ENCODE peak calls at places on chromosome 14, in ten cellular contexts. L is prostate gland, U is stomach, V is ovary, D is breast epithelium, F is body of pancreas, Y is heart left ventricle, W is esophagus squamous epithelium, Z is K562, T is uterus. I is an unnamed sample. For H3K4me1 and H3K27me3, the result is how much of the 10 kb centered on the place peaks cover.

GRCh38 chr14:106845286-106846087 is 1319.1 kb downstream of the TMEM121 start:
- DNase-seq in L (peak), U (peak), V (peak), D (no peak), F (peak), Y (no peak), W (no peak), Z (no peak), T (peak), I (peak)

GRCh38 chr14:104586832-104587620 is 7.5 kb downstream of the C14orf180 start:
- DNase-seq in L (no peak), U (peak), V (no peak), D (no peak), F (peak), Y (peak), W (no peak), Z (no peak), T (no peak), I (no peak)

GRCh38 chr14:70988452-70988851 is 81.2 kb downstream of the PCNX1 start:
- DNase-seq in L (no peak), U (no peak), V (no peak), D (no peak), F (no peak), Y (no peak), W (no peak), Z (no peak), T (no peak), I (no peak)

GRCh38 chr14:74638066-74638465 is 26.0 kb upstream of the LTBP2 start:
- DNase-seq in L (no peak), U (no peak), V (no peak), D (no peak), F (peak), Y (no peak), W (no peak), Z (no peak), T (no peak), I (no peak)

GRCh38 chr14:70281938-70282337 is 77.5 kb downstream of the COX16 start:
- DNase-seq in L (no peak), U (no peak), V (no peak), D (no peak), F (no peak), Y (no peak), W (no peak), Z (no peak), T (no peak), I (no peak)

GRCh38 chr14:31206536-31207286 is 882 bp downstream of the HECTD1 start:
- DNase-seq in L (peak), U (peak), V (no peak), D (no peak), F (peak), Y (peak), W (no peak), Z (peak), T (peak), I (peak)

GRCh38 chr14:28294834-28295440 is 471.6 kb upstream of the FOXG1 start:
- DNase-seq in L (no peak), U (no peak), V (no peak), D (no peak), F (no peak), Y (no peak), W (no peak), Z (no peak), T (no peak), I (no peak)

GRCh38 chr14:58584383-58584782 is 53.4 kb upstream of the DACT1 start:
- DNase-seq in L (no peak), U (no peak), V (no peak), D (no peak), F (no peak), Y (no peak), W (no peak), Z (no peak), T (no peak), I (no peak)

GRCh38 chr14:29738950-29739349 is 188.7 kb downstream of the PRKD1 start:
- DNase-seq in L (no peak), U (no peak), V (no peak), D (no peak), F (no peak), Y (no peak), W (no peak), Z (no peak), T (no peak), I (no peak)

GRCh38 chr14:102076793-102077759 is 9.8 kb downstream of the HSP90AA1 start:
- DNase-seq in L (no peak), U (no peak), V (no peak), D (no peak), F (no peak), Y (no peak), W (no peak), Z (no peak), T (no peak), I (no peak)

GRCh38 chr14:65222434-65222833 is 120.1 kb upstream of the MAX start:
- DNase-seq in L (peak), U (peak), V (peak), D (no peak), F (peak), Y (peak), W (no peak), Z (peak), T (no peak), I (peak)

GRCh38 chr14:45254771-45255170 is 1.8 kb upstream of the MIS18BP1 start:
- DNase-seq in L (no peak), U (no peak), V (no peak), D (no peak), F (no peak), Y (no peak), W (no peak), Z (no peak), T (no peak), I (no peak)

GRCh38 chr14:49962616-49963015 is 69.7 kb downstream of the ARF6 start:
- DNase-seq in L (peak), U (peak), V (no peak), D (no peak), F (no peak), Y (no peak), W (no peak), Z (peak), T (no peak), I (no peak)

GRCh38 chr14:64235652-64236640 is 58.2 kb downstream of the ESR2 start:
- DNase-seq in L (no peak), U (no peak), V (no peak), D (no peak), F (no peak), Y (no peak), W (no peak), Z (no peak), T (no peak), I (no peak)

GRCh38 chr14:77794357-77794756 is 5.6 kb upstream of the ADCK1 start:
- DNase-seq in L (no peak), U (no peak), V (no peak), D (no peak), F (no peak), Y (no peak), W (no peak), Z (no peak), T (no peak), I (no peak)

GRCh38 chr14:71648725-71649124 is 283.5 kb upstream of the RGS6 start:
- DNase-seq in L (no peak), U (no peak), V (no peak), D (no peak), F (no peak), Y (no peak), W (no peak), Z (no peak), T (no peak), I (no peak)

GRCh38 chr14:91416744-91417133 is 881 bp downstream of the CCDC88C start:
- DNase-seq in L (peak), U (peak), V (no peak), D (no peak), F (peak), Y (peak), W (no peak), Z (peak), T (no peak), I (peak)

GRCh38 chr14:61322799-61323290 is 1.5 kb downstream of the PRKCH start:
- DNase-seq in L (peak), U (no peak), V (no peak), D (no peak), F (no peak), Y (no peak), W (no peak), Z (no peak), T (no peak), I (no peak)

GRCh38 chr14:38507299-38507698 is 251.4 kb upstream of the CLEC14A start:
- DNase-seq in L (no peak), U (no peak), V (no peak), D (no peak), F (no peak), Y (no peak), W (no peak), Z (no peak), T (no peak), I (no peak)

GRCh38 chr14:89386214-89386886 is 30.7 kb downstream of the FOXN3 start:
- DNase-seq in L (no peak), U (no peak), V (no peak), D (no peak), F (no peak), Y (no peak), W (no peak), Z (no peak), T (no peak), I (no peak)

GRCh38 chr14:45089813-45090212 is 5.9 kb downstream of the PRPF39 start:
- DNase-seq in L (no peak), U (no peak), V (no peak), D (no peak), F (no peak), Y (no peak), W (no peak), Z (no peak), T (no peak), I (no peak)

GRCh38 chr14:105859717-105860614 is 333.6 kb downstream of the TMEM121 start:
- DNase-seq in L (no peak), U (peak), V (peak), D (no peak), F (peak), Y (no peak), W (no peak), Z (no peak), T (peak), I (peak)

GRCh38 chr14:60206837-60207533 is 41.8 kb upstream of the DHRS7 start:
- DNase-seq in L (no peak), U (no peak), V (no peak), D (no peak), F (no peak), Y (no peak), W (no peak), Z (no peak), T (no peak), I (no peak)
- TF ChIP-seq POLR2A in L (no peak), U (no peak), V (no peak), D (no peak), F (no peak), Y (no peak), W (no peak), Z (no peak), T (no peak), I (no peak)

DNA sequence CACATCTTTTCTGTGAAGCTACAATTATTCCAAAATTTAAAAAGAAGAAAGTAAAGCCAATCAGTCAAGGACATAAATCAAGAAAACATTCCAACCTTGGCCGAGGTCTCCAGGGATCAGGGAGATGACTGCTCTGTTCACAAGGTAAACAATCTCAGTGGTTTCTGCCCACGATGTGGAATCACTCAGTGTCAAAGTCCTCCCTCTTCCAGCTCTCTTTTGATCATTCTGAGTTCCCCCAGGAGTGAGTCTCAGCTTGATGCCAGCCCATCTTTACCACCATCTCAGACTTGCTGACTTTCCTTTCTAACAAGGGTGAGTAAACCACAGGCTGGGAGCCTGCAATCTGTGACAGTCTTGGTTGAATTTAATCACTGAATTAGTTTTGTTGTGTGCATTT is 4.8 kb upstream of the SERPINA9 start:
- DNase-seq in L (no peak), U (no peak), V (no peak), D (no peak), F (no peak), Y (no peak), W (no peak), Z (no peak), T (no peak), I (no peak)
- H3K4me1 ChIP-seq in L (under half), U (under half), V (under half), D (under half), F (under half), Y (under half), W (under half), Z (under half), T (under half), I (under half)

GRCh38 chr14:36522347-36522971 is 2.4 kb upstream of the NKX2-1 start:
- DNase-seq in L (no peak), U (no peak), V (no peak), D (no peak), F (no peak), Y (no peak), W (no peak), Z (no peak), T (no peak), I (no peak)

GRCh38 chr14:36521598-36522345 is 1.7 kb upstream of the NKX2-1 start:
- DNase-seq in L (no peak), U (no peak), V (no peak), D (no peak), F (no peak), Y (no peak), W (no peak), Z (no peak), T (no peak), I (no peak)

GRCh38 chr14:36524220-36524837 is 4.3 kb upstream of the NKX2-1 start:
- DNase-seq in L (no peak), U (no peak), V (no peak), D (no peak), F (no peak), Y (no peak), W (no peak), Z (no peak), T (no peak), I (no peak)

GRCh38 chr14:36524874-36525745 is 5.1 kb upstream of the NKX2-1 start:
- DNase-seq in L (no peak), U (no peak), V (no peak), D (no peak), F (peak), Y (no peak), W (no peak), Z (peak), T (no peak), I (peak)

GRCh38 chr14:36522972-36523685 is 3.1 kb upstream of the NKX2-1 start:
- DNase-seq in L (no peak), U (no peak), V (no peak), D (no peak), F (no peak), Y (no peak), W (no peak), Z (no peak), T (no peak), I (no peak)
- H3K27me3 ChIP-seq in L (half or more), U (under half), V (under half), D (under half), F (under half), Y (half or more), W (half or more), Z (under half), T (under half), I (half or more)

DNA sequence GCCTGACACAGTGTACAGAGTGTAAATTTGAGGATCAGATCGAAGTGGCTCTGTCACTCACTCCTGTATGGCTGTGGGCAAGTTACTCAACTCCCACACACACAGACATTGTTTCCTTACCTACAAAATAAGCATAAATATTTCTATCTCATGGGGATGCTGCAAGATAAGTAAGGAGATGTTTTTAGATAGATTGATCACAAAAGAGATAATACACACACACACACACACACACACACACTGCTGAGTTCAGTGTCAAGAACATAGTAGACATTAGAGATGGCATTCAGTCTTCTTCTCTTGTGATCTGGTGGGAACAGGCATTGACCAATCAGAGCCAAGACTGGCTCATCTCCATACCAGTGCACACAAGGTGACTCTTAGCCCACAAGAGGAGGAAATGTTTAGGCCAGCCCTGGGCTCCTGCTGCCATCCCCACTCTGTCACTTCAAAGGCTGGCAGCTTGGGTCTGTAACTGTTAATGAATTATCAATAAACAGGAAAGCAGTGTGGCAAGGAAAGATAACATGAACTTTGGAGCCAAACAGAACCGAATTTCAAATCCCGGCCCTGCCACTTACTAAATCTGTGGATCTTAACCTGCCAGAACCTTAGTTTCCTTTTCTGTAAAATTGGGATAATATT is 3.4 kb upstream of the RNASE8 start:
- DNase-seq in L (no peak), U (no peak), V (no peak), D (no peak), F (peak), Y (no peak), W (no peak), Z (no peak), T (no peak), I (peak)
- TF ChIP-seq POLR2A in L (no peak), U (no peak), V (no peak), D (no peak), F (no peak), Y (no peak), W (no peak), Z (no peak), T (no peak), I (no peak)

DNA sequence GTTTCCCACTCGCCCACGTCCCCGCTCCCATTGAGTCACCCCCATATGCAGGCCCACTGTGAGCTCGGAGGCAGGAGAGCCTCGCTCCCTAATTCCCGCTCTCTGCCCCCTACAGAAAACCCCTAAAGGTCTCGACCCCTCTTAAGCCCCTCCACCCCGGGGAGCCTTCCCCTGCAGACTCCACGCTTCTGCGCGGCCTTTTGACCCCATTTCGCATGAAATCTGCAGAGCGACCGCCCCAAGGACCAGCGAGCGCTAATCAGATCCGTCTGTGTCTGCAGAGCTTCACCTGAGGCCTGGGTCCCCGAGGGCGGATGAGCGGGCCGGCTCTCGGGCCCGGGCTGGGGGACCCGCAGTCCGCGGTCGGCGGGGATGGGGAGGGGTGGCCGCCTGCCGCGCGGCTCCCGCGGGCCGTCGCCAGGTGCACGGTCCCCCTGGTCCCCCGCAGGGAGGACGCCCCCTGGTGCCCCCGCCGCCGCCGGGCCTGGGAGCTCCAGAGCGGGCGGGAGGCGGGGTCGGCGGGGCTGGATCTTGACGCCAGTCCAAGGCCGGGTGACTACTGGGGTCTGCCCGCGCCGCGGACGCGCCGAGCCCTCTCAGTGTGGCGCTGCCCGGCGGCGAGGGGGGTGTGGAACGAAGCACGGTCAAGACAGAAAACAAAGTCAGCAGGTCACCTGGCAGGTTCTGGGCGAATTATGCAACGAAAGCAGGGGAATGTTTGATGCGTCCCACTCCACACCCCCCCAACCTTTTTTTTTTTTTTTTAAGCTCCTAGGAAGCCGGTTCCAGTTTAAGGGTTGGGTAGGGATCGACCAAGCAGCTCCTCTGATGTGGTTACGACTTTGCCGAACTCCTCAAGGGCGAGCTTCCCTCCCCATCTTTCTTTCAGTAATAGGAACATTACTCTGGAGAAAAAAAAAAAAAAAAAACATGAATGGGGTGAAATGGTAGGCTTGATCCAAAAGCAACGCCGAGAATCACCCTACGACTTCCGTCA is 9.9 kb downstream of the BMP4 start:
- DNase-seq in L (no peak), U (no peak), V (peak), D (no peak), F (peak), Y (no peak), W (no peak), Z (no peak), T (no peak), I (peak)
- H3K4me1 ChIP-seq in L (under half), U (under half), V (under half), D (under half), F (under half), Y (under half), W (under half), Z (under half), T (under half), I (under half)

I was measured in right lobe of liver.